ENCODE peak calls at places on chromosome 17, in eight cellular contexts. Q is endothelial cell, D is tibial nerve, A is fibroblast of mammary gland, O is nephron progenitor cell, S is H9, C is prostate gland, M is RWPE1. X is an unnamed sample.

GRCh38 chr17:48494335-48494734 is 36.5 kb downstream of the HOXB1 start:
- DNase-seq in Q (no peak), D (no peak), A (peak), O (no peak), S (no peak), C (no peak), M (no peak), X (no peak)

GRCh38 chr17:78252701-78253635 is 21.5 kb downstream of the TMEM235 start:
- DNase-seq in Q (no peak), D (no peak), A (no peak), O (no peak), S (peak), C (no peak), M (no peak), X (no peak)

GRCh38 chr17:44979426-44980273 is 11.5 kb upstream of the C1QL1 start:
- DNase-seq in Q (no peak), D (no peak), A (no peak), O (no peak), S (no peak), C (no peak), M (no peak), X (peak)

GRCh38 chr17:71801301-71801700 is 319.5 kb upstream of the SOX9 start:
- DNase-seq in Q (no peak), D (no peak), A (peak), O (no peak), S (no peak), C (no peak), M (no peak), X (no peak)

GRCh38 chr17:37844158-37844976 is 79.8 kb upstream of the TBC1D3K start:
- DNase-seq in Q (peak), D (peak), A (peak), O (peak), S (peak), C (peak), M (peak), X (peak)

GRCh38 chr17:18968945-18969887 is 17.3 kb downstream of the SLC5A10 start:
- DNase-seq in Q (no peak), D (peak), A (peak), O (no peak), S (no peak), C (peak), M (peak), X (no peak)

GRCh38 chr17:29625037-29625750 is 2.5 kb upstream of the CORO6 start:
- DNase-seq in Q (no peak), D (no peak), A (peak), O (no peak), S (peak), C (no peak), M (peak), X (no peak)

GRCh38 chr17:61057257-61057656 is 342.4 kb upstream of the TBX2 start:
- DNase-seq in Q (no peak), D (no peak), A (no peak), O (no peak), S (no peak), C (no peak), M (peak), X (no peak)

GRCh38 chr17:40345161-40346034 is 19.1 kb downstream of the GJD3 start:
- DNase-seq in Q (peak), D (no peak), A (peak), O (peak), S (peak), C (peak), M (peak), X (peak)

GRCh38 chr17:82031885-82032627 is 578 bp downstream of the RAC3 start:
- DNase-seq in Q (no peak), D (no peak), A (no peak), O (no peak), S (peak), C (peak), M (peak), X (no peak)

GRCh38 chr17:43328650-43329049 is 70.1 kb upstream of the ARL4D start:
- DNase-seq in Q (no peak), D (no peak), A (no peak), O (no peak), S (no peak), C (no peak), M (no peak), X (no peak)

GRCh38 chr17:27980035-27980434 is 62.4 kb upstream of the NLK start:
- DNase-seq in Q (no peak), D (no peak), A (peak), O (no peak), S (no peak), C (no peak), M (peak), X (no peak)

GRCh38 chr17:51908841-51909537 is 249.5 kb downstream of the CA10 start:
- DNase-seq in Q (no peak), D (no peak), A (no peak), O (no peak), S (no peak), C (no peak), M (no peak), X (no peak)

GRCh38 chr17:62630365-62631085 is 3.1 kb downstream of the MRC2 start:
- DNase-seq in Q (no peak), D (no peak), A (no peak), O (no peak), S (no peak), C (no peak), M (no peak), X (no peak)

GRCh38 chr17:33832295-33832694 is 422.8 kb upstream of the CCL2 start:
- DNase-seq in Q (no peak), D (no peak), A (no peak), O (peak), S (no peak), C (no peak), M (no peak), X (no peak)

DNA sequence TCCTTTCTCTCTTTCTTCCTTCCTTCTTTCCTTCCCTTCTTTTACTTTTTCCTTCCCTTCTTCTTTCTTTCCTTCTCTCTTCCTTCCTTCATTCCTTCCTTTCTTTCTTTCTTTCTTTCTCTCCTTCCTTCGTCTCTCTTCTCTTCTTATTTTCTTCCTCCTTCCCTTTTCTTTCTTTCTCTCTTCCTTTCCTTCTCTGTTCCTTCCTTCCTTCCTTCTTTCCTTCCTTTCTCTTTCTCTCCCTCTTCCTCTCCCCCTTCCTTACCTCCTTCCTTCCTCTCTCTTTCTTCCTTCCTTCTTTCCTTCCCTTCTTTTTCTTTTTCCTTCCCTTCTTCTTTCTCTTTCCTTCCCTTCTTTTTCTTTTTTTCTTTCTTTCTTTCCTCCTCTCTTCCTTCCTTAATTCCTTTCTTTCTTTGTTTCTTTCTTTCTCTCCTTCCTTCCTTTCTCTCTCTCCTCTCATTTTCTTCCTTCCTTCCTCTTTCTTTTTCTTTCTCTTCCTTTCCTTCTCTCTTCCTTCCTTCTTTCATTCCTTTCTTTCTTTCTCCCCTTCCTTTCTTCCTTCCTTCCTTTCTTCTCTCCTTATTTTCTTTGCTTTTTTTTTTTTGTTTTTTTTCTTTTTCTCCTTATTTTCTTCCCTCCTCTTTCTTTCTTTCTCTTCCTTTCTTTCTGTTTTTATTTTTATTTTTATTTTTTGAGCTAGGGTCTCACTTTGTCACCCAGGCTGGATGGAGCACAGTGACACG is 22.8 kb downstream of the GPR142 start:
- DNase-seq in Q (no peak), D (no peak), A (no peak), O (no peak), S (no peak), C (no peak), M (no peak), X (no peak)
- TF ChIP-seq CTCF in Q (no peak), D (no peak), A (no peak), O (no peak), S (no peak), C (no peak), M (no peak), X (no peak)

GRCh38 chr17:17105976-17106375 is 63.7 kb downstream of the MPRIP start:
- DNase-seq in Q (no peak), D (no peak), A (no peak), O (no peak), S (no peak), C (no peak), M (no peak), X (no peak)

GRCh38 chr17:17107891-17108680 is 65.8 kb downstream of the MPRIP start:
- DNase-seq in Q (no peak), D (no peak), A (no peak), O (no peak), S (no peak), C (no peak), M (no peak), X (no peak)

GRCh38 chr17:17108681-17109049 is 66.4 kb downstream of the MPRIP start:
- DNase-seq in Q (no peak), D (no peak), A (no peak), O (no peak), S (no peak), C (peak), M (no peak), X (no peak)

GRCh38 chr17:17106716-17107115 is 64.5 kb downstream of the MPRIP start:
- DNase-seq in Q (no peak), D (no peak), A (no peak), O (no peak), S (no peak), C (no peak), M (no peak), X (no peak)

DNA sequence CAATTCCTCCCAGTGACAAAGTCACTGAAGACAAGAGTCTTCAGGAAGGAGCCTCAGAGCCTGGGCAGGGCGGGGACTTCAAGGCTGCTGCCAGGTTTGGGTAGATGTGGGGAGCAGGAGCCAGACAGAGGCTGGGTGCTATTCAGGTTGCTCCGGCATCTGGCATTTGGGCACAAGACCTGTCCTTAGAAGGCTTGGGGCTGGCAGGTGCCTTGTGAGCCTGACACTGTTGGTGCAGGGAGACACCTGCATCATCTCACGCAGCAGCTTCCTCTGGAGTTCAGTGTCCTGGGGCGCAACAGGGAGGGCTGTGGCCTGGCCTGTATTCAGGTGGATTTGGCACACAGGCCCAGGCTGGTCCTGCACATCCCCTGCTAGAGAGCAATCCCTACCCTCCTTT is 65.0 kb downstream of the MPRIP start:
- DNase-seq in Q (no peak), D (no peak), A (no peak), O (no peak), S (no peak), C (no peak), M (no peak), X (no peak)
- TF ChIP-seq CTCF in Q (no peak), D (no peak), A (no peak), O (no peak), S (no peak), C (no peak), M (no peak), X (no peak)

DNA sequence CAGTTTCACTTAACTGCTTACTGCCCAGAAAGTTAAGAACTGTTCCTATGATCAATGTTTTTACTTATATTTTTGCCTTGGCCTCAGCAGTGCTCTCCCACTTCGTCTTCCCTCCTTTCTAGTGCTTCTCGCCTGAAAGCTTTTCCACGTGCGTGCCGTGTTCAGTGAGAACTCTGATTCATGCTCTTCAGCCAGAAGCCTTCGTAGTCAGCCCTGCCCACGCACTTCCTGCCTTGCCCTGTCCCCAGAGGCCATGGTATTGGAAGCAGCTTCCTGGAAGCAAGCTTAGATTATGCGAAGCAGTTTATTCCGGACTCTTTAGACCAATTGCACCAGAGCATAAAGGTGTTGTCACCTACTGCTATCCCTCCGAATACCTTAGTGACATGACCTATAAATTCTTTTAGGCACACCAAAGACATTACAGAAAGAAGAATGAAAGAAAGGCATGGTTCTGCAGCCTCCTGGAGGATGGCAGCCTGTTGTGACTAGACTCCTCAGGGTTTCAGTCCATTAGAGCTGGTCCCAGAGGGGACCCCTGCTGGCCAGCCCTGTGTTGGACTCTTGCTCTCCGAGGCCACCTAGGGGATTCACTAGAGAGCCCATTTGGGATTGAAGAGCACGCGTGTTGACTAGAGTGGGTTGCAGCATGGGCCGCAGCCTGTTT is 105.2 kb downstream of the RPTOR start:
- DNase-seq in Q (peak), D (peak), A (peak), O (peak), S (peak), C (no peak), M (peak), X (peak)
- TF ChIP-seq CTCF in Q (peak), D (no peak), A (peak), O (peak), S (peak), C (no peak), M (no peak), X (peak)

GRCh38 chr17:50541402-50541915 is 5.5 kb upstream of the SPATA20 start:
- DNase-seq in Q (no peak), D (no peak), A (no peak), O (no peak), S (no peak), C (no peak), M (no peak), X (no peak)

GRCh38 chr17:50542795-50543774 is 3.9 kb upstream of the SPATA20 start:
- DNase-seq in Q (no peak), D (no peak), A (no peak), O (no peak), S (no peak), C (peak), M (no peak), X (no peak)

GRCh38 chr17:50540485-50541401 is 6.2 kb upstream of the SPATA20 start:
- DNase-seq in Q (no peak), D (no peak), A (no peak), O (no peak), S (no peak), C (no peak), M (no peak), X (no peak)

GRCh38 chr17:50539762-50540440 is 7.1 kb upstream of the SPATA20 start:
- DNase-seq in Q (no peak), D (no peak), A (no peak), O (no peak), S (peak), C (peak), M (peak), X (no peak)

DNA sequence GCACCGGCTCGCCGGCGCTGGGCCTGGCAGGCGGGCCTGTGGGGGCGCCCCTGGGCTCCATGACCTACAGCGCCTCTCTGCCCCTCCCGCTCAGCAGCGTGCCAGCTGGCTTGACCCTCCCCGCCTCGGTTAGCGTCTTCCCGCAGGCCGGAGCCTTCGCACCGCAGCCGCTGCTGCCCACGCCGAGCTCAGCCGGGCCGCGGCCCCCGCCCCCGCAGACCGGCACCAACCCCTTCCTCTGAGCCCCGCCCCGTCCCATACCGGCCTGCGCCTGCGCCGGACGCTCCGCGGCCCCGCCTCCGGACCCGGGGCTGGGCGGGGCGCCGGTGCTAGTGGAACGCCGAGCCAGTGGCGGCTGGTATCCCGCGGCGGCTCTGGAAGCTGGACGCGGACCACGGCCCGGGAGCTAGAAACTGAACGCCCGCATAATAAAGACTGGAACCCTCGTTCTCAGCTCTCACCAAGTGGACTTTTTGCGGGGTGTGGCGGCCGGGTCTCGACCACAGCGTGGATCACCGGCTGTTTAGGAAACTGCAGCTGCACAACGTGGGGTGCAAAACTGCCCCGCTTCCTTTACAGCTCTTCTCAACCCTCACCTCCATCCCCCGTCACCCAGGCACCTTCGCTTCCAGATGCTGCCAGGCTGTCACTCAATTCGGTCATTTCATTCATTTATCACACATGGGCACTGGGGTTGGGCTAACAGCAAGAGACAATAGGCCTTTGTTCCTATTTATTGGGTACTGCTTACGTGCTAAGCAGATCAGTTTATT is 4.9 kb upstream of the SPATA20 start:
- DNase-seq in Q (peak), D (peak), A (peak), O (peak), S (peak), C (peak), M (peak), X (peak)
- TF ChIP-seq CTCF in Q (no peak), D (no peak), A (no peak), O (no peak), S (peak), C (no peak), M (peak), X (no peak)

X was measured in glutamatergic neuron.